ENCODE peak calls at places on chromosomes 2 and 18, in seven cellular contexts. Y, B, C, L, N, R and T are unnamed samples.

GRCh38 chr18:73756256-73757091 is 391.2 kb downstream of the FBXO15 start:
- DNase-seq in L (no peak), C (no peak), Y (no peak), B (no peak), R (no peak), N (peak), T (no peak)

GRCh38 chr2:57890462-57890861 is 156.1 kb upstream of the VRK2 start:
- DNase-seq in L (peak), R (peak), N (peak), C (no peak), Y (no peak), B (no peak), T (no peak)

GRCh38 chr2:231037731-231038482 is 584 bp downstream of the C2orf72 start:
- DNase-seq in Y (no peak), C (no peak), N (no peak), L (no peak), B (no peak), R (peak), T (no peak)

GRCh38 chr2:222563319-222563718 is 92.6 kb downstream of the FARSB start:
- DNase-seq in Y (no peak), R (no peak), L (no peak), N (no peak), C (no peak), B (no peak), T (no peak)

GRCh38 chr2:158457826-158458616 is 1.3 kb downstream of the PKP4 start:
- DNase-seq in L (peak), N (peak), C (peak), B (peak), R (peak), Y (peak), T (peak)

GRCh38 chr2:120398961-120399888 is 53.3 kb downstream of the INHBB start:
- DNase-seq in N (no peak), R (peak), Y (peak), B (no peak), C (no peak), L (no peak), T (no peak)

GRCh38 chr2:15751477-15751876 is 159.8 kb downstream of the DDX1 start:
- DNase-seq in N (no peak), C (no peak), B (no peak), Y (peak), L (no peak), R (no peak), T (no peak)

GRCh38 chr2:27442282-27442980 is at the start of gene KRTCAP3:
- DNase-seq in R (peak), C (peak), L (peak), B (peak), N (no peak), Y (peak), T (peak)

GRCh38 chr2:36858551-36859365 is 107.6 kb downstream of the STRN start:
- DNase-seq in B (no peak), N (no peak), C (no peak), R (no peak), L (no peak), Y (no peak), T (no peak)

GRCh38 chr2:121360566-121361300 is 75.7 kb upstream of the TFCP2L1 start:
- DNase-seq in N (peak), Y (no peak), C (no peak), L (peak), R (no peak), B (no peak), T (no peak)

GRCh38 chr18:66599190-66599589 is 4.7 kb downstream of the CDH19 start:
- DNase-seq in N (no peak), L (no peak), B (no peak), Y (no peak), C (no peak), R (no peak), T (no peak)

GRCh38 chr2:34105015-34105767 is 506.1 kb upstream of the FAM98A start:
- DNase-seq in N (peak), Y (no peak), B (no peak), L (peak), R (no peak), C (no peak), T (peak)

GRCh38 chr2:43458002-43458628 is 137.7 kb downstream of the THADA start:
- DNase-seq in C (no peak), R (no peak), Y (no peak), L (peak), N (peak), B (no peak), T (no peak)

GRCh38 chr2:238857929-238858328 is 10.0 kb downstream of the TWIST2 start:
- DNase-seq in B (no peak), Y (no peak), C (no peak), R (no peak), L (no peak), N (no peak), T (no peak)

GRCh38 chr2:48767330-48767729 is 11.8 kb upstream of the LHCGR start:
- DNase-seq in C (no peak), B (no peak), Y (peak), R (no peak), L (no peak), N (no peak), T (peak)

GRCh38 chr2:28716265-28716865 is 35.3 kb upstream of the PPP1CB start:
- DNase-seq in B (no peak), L (peak), R (peak), C (no peak), N (peak), Y (no peak), T (no peak)

GRCh38 chr2:20536619-20537422 is 89.9 kb downstream of the RHOB start:
- DNase-seq in Y (peak), R (no peak), L (no peak), N (no peak), C (no peak), B (no peak), T (peak)

GRCh38 chr2:69483024-69483423 is 45.8 kb upstream of the NFU1 start:
- DNase-seq in R (no peak), C (no peak), B (no peak), Y (no peak), L (no peak), N (no peak), T (no peak)

GRCh38 chr2:136206613-136207012 is 88.7 kb upstream of the CXCR4 start:
- DNase-seq in N (no peak), L (no peak), B (no peak), R (no peak), C (no peak), Y (no peak), T (no peak)

GRCh38 chr18:48133675-48134251 is 203.3 kb upstream of the SMAD2 start:
- DNase-seq in Y (no peak), L (no peak), N (no peak), B (no peak), R (no peak), C (no peak), T (no peak)

GRCh38 chr2:42101641-42102605 is 54.1 kb downstream of the PKDCC start:
- DNase-seq in N (peak), L (peak), R (peak), C (peak), Y (no peak), B (no peak), T (peak)

GRCh38 chr2:31107588-31108300 is 30.5 kb downstream of the GALNT14 start:
- DNase-seq in L (no peak), Y (no peak), R (no peak), N (no peak), B (no peak), C (no peak), T (peak)

GRCh38 chr2:101400048-101400447 is 12.7 kb upstream of the CREG2 start:
- DNase-seq in R (no peak), L (no peak), Y (no peak), C (no peak), N (peak), B (no peak), T (no peak)

GRCh38 chr2:214816135-214816534 is 6.7 kb upstream of the BARD1 start:
- DNase-seq in N (no peak), Y (no peak), B (no peak), C (no peak), R (no peak), L (no peak), T (no peak)

GRCh38 chr2:241128266-241128665 is 21.0 kb downstream of the PASK start:
- DNase-seq in B (no peak), R (no peak), C (no peak), L (no peak), Y (no peak), N (no peak), T (no peak)

GRCh38 chr2:199716807-199717586 is 134.0 kb downstream of the FTCDNL1 start:
- DNase-seq in L (peak), N (no peak), C (no peak), R (no peak), B (no peak), Y (no peak), T (no peak)

GRCh38 chr2:39728941-39729351 is 50.1 kb downstream of the THUMPD2 start:
- DNase-seq in Y (peak), L (peak), C (no peak), N (peak), R (no peak), B (peak), T (peak)

GRCh38 chr18:3624818-3625716 is 175.1 kb downstream of the TGIF1 start:
- DNase-seq in B (no peak), N (peak), C (no peak), L (peak), R (peak), Y (no peak), T (peak)

GRCh38 chr2:179655627-179656026 is 205.8 kb downstream of the ZNF385B start:
- DNase-seq in Y (no peak), N (peak), B (no peak), L (no peak), R (no peak), C (no peak), T (no peak)

GRCh38 chr18:55413474-55413873 is 174.5 kb downstream of the TCF4 start:
- DNase-seq in R (no peak), N (peak), Y (no peak), B (no peak), C (no peak), L (no peak), T (no peak)
- H2BK120ac ChIP-seq in R (no peak), N (peak), Y (no peak), B (no peak), C (no peak), L (no peak), T (no peak)

DNA sequence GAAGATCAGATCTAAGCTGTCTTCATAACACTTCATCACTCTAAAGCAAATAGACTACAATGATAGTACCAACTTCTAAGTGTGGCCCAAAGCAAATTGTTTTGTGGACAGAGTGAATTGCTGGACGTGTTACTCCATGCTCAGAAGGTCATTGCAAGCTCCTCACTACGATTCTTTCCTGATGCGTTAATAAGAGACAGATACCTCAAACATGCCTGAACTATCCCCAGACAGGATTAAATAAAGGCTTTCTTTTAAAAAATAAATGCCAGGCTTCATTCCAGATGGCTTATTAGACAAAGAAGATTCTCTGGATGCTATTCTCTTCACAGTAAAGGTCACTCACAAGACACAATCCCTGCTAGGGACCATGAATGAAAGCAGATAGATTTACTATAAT is 621.2 kb downstream of the DCDC2C start:
- DNase-seq in C (no peak), R (no peak), Y (no peak), L (no peak), B (no peak), N (no peak), T (no peak)
- H2BK120ac ChIP-seq in C (no peak), R (no peak), Y (no peak), L (no peak), B (no peak), N (no peak), T (no peak)

GRCh38 chr2:176873403-176873802 is 339.2 kb upstream of the HNRNPA3 start:
- DNase-seq in N (peak), R (no peak), L (no peak), C (no peak), Y (no peak), B (no peak), T (peak)

GRCh38 chr2:176876493-176877103 is 336.0 kb upstream of the HNRNPA3 start:
- DNase-seq in B (no peak), C (no peak), Y (no peak), N (no peak), L (no peak), R (no peak), T (no peak)

DNA sequence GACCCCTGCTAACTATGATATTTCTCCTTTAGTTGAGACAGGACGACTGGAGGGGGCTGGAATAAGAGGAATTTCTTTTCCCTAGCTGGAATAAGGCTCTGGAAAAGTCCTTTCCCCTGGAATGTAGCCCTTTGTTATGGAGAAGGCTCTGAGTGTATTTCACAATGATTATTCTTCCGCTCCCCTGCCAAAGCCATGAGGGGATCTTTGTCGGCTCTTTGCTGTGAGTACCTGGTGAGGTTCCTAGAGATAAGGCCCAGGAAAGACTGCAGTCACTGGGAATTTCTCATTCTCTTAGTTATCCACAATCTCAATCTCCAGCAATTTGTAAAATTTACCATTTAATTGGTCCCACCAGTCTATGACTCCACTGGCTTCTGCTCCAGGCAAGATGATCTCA is 340.2 kb upstream of the HNRNPA3 start:
- DNase-seq in R (peak), N (no peak), L (no peak), C (no peak), B (peak), Y (peak), T (peak)
- H2BK120ac ChIP-seq in R (no peak), N (no peak), L (no peak), C (no peak), B (no peak), Y (no peak), T (no peak)

DNA sequence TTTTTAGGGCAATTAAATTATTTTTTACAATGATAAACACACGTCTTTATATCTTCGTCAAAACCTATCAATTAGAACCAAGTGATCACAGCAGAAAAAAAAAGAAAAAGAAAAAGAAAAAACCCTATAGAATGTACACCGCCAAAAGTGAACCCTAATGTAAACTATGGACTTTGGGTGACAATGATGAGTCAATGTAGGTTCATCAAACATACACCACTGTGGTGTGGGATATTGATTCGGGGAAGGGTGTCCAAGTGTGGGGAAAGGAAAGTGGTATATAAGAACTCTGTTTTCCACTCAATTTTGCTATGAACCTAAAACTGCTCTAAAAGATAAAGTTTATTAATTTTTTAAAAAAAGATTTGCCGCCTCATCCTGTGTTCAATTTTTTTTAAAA is 85.1 kb downstream of the DYNC1I2 start:
- DNase-seq in N (no peak), C (no peak), L (no peak), B (no peak), Y (no peak), R (no peak), T (no peak)
- H2BK120ac ChIP-seq in N (no peak), C (no peak), L (no peak), B (no peak), Y (no peak), R (no peak), T (no peak)

GRCh38 chr2:187708272-187708671 is 154.0 kb upstream of the TFPI start:
- DNase-seq in N (no peak), L (no peak), Y (no peak), B (no peak), C (no peak), R (no peak), T (no peak)
- H2BK120ac ChIP-seq in N (no peak), L (no peak), Y (no peak), B (no peak), C (no peak), R (no peak), T (no peak)

GRCh38 chr2:74824675-74825074 is 9.3 kb upstream of the HK2 start:
- DNase-seq in B (no peak), C (no peak), N (no peak), L (no peak), R (no peak), Y (no peak), T (no peak)
- H2BK120ac ChIP-seq in B (no peak), C (no peak), N (no peak), L (no peak), R (no peak), Y (no peak), T (no peak)

GRCh38 chr2:203427061-203427460 is 98.9 kb downstream of the ABI2 start:
- DNase-seq in B (no peak), L (peak), R (peak), C (no peak), N (peak), Y (no peak), T (no peak)
- H2BK120ac ChIP-seq in B (no peak), L (no peak), R (no peak), C (no peak), N (no peak), Y (no peak), T (no peak)